ENCODE peak calls at places on chromosomes 12 and 14, in six cellular contexts. H is HL-60, Y is Calu3, V is GM10248, N is foreskin fibroblast, I is kidney. T is an unnamed sample.

GRCh38 chr14:42921876-42922275 is 1315.2 kb downstream of the LRFN5 start:
- DNase-seq in V (no peak), H (no peak), I (no peak), Y (no peak), N (no peak), T (no peak)

GRCh38 chr12:104569348-104570173 is 112.8 kb downstream of the CHST11 start:
- DNase-seq in I (no peak), Y (no peak), V (peak; percentile 58), H (peak; percentile 97), N (no peak), T (no peak)

GRCh38 chr14:102817318-102817717 is 40.1 kb downstream of the TRAF3 start:
- DNase-seq in H (no peak), N (no peak), I (no peak), V (no peak), Y (no peak), T (no peak)

GRCh38 chr12:65740506-65740872 is 83.8 kb upstream of the HMGA2 start:
- DNase-seq in Y (no peak), H (no peak), I (no peak), V (no peak), N (no peak), T (no peak)

GRCh38 chr14:35362911-35363374 is 41.6 kb downstream of the NFKBIA start:
- DNase-seq in H (no peak), I (peak; percentile 39), Y (no peak), V (no peak), N (no peak), T (no peak)

GRCh38 chr12:45909041-45909713 is 81.2 kb downstream of the SCAF11 start:
- DNase-seq in H (no peak), N (no peak), I (no peak), Y (no peak), V (no peak), T (peak; percentile 31)

GRCh38 chr14:95901014-95901413 is 24.4 kb downstream of the TUNAR start:
- DNase-seq in N (no peak), V (no peak), H (no peak), I (no peak), Y (no peak), T (no peak)

GRCh38 chr12:97321640-97322039 is 141.0 kb upstream of the RMST start:
- DNase-seq in H (no peak), N (no peak), V (no peak), I (no peak), Y (no peak), T (no peak)

GRCh38 chr14:69460093-69460701 is 24.3 kb upstream of the PLEKHD1 start:
- DNase-seq in V (peak; percentile 68), H (peak; percentile 40), N (peak; percentile 79), Y (peak; percentile 71), I (no peak), T (peak; percentile 69)

GRCh38 chr14:96088131-96088880 is 49.1 kb downstream of the C14orf132 start:
- DNase-seq in Y (no peak), V (no peak), H (no peak), N (no peak), I (no peak), T (no peak)

GRCh38 chr14:55913324-55914035 is 204.7 kb upstream of the PELI2 start:
- DNase-seq in H (no peak), Y (no peak), N (peak; percentile 28), V (no peak), I (peak; percentile 74), T (no peak)

GRCh38 chr14:41872906-41873305 is 266.2 kb downstream of the LRFN5 start:
- DNase-seq in V (no peak), Y (no peak), H (no peak), N (no peak), I (no peak), T (no peak)

GRCh38 chr12:106345739-106346138 is 11.8 kb upstream of the POLR3B start:
- DNase-seq in H (peak; percentile 33), Y (peak; percentile 65), N (peak; percentile 57), V (no peak), I (no peak), T (no peak)

GRCh38 chr12:52171950-52172512 is 19.8 kb downstream of the KRT80 start:
- DNase-seq in N (no peak), I (no peak), H (peak; percentile 63), Y (peak; percentile 40), V (no peak), T (no peak)
- TF ChIP-seq CTCF in N (peak; percentile 36), I (peak; percentile 27), H (peak; percentile 14), Y (no peak), V (peak; percentile 14), T (peak; percentile 30)

GRCh38 chr12:49557917-49558215 is 10.1 kb downstream of the MCRS1 start:
- DNase-seq in V (no peak), I (peak; percentile 53), N (no peak), H (no peak), Y (peak; percentile 18), T (no peak)
- TF ChIP-seq CTCF in V (peak; percentile 28), I (peak; percentile 14), N (peak; percentile 14), H (no peak), Y (no peak), T (no peak)

GRCh38 chr12:114666746-114667668 is 17.0 kb downstream of the TBX3 start:
- DNase-seq in N (no peak), Y (no peak), V (no peak), I (no peak), H (no peak), T (peak; percentile 84)
- TF ChIP-seq CTCF in N (no peak), Y (no peak), V (no peak), I (no peak), H (no peak), T (no peak)

DNA sequence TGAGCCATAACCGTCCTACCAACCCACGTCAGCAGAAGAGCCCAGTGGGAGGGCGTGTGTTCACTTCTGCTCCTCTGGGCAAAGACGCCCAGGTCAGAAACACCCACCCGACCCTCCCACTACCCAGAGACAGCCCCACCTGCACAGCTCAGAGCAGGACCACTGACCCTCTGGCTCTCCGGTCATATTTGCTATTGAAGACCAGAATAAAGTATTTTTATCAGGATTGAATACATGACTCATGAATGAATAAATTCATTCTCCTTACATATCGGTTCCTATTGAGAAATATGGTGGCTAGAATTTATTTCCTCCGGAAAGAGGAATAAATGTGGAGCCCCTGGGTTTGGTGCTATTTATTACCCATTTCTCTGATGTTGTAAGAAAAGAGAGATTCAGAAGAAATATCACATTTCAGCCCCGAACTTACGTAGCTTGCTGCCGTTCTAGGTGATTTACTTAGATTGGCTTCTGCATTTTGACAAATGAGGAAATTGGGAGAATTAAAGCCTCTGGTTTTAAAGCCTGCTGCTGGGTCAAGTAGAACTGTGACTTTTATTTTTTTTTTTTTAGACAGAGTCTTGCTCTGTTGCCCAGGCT is 36.4 kb upstream of the P2RX7 start:
- DNase-seq in N (no peak), V (no peak), I (no peak), Y (no peak), H (peak; percentile 31), T (no peak)
- TF ChIP-seq CTCF in N (no peak), V (no peak), I (no peak), Y (no peak), H (no peak), T (no peak)

GRCh38 chr12:54824402-54824801 is 29.9 kb upstream of the MUCL1 start:
- DNase-seq in I (no peak), V (no peak), H (no peak), N (no peak), Y (no peak), T (no peak)
- TF ChIP-seq CTCF in I (no peak), V (no peak), H (peak; percentile 36), N (no peak), Y (peak; percentile 36), T (no peak)

GRCh38 chr12:59999291-59999690 is 403.5 kb downstream of the SLC16A7 start:
- DNase-seq in I (no peak), V (no peak), Y (no peak), H (no peak), N (no peak), T (no peak)
- TF ChIP-seq CTCF in I (no peak), V (no peak), Y (no peak), H (no peak), N (no peak), T (no peak)

GRCh38 chr14:22319526-22320352 is 269.3 kb downstream of the DAD1 start:
- DNase-seq in N (peak; percentile 15), H (peak; percentile 55), I (no peak), Y (peak; percentile 71), V (peak; percentile 52), T (no peak)
- TF ChIP-seq CTCF in N (peak; percentile 62), H (peak; percentile 85), I (peak; percentile 57), Y (peak; percentile 35), V (peak; percentile 79), T (peak; percentile 59)

GRCh38 chr12:95349291-95349690 is 124.7 kb upstream of the METAP2 start:
- DNase-seq in Y (no peak), H (no peak), N (no peak), I (no peak), V (no peak), T (no peak)

GRCh38 chr12:95351745-95352144 is 122.2 kb upstream of the METAP2 start:
- DNase-seq in V (no peak), I (no peak), H (no peak), Y (no peak), N (peak; percentile 23), T (no peak)
- TF ChIP-seq CTCF in V (no peak), I (no peak), H (no peak), Y (no peak), N (no peak), T (no peak)

GRCh38 chr14:30849983-30850382 is 24.4 kb upstream of the COCH start:
- DNase-seq in H (no peak), I (no peak), N (no peak), Y (no peak), V (no peak), T (no peak)

GRCh38 chr14:30848449-30849240 is 25.7 kb upstream of the COCH start:
- DNase-seq in Y (no peak), N (no peak), H (peak; percentile 50), I (no peak), V (no peak), T (no peak)

GRCh38 chr14:30854492-30854891 is 19.9 kb upstream of the COCH start:
- DNase-seq in H (no peak), I (no peak), N (no peak), V (peak; percentile 30), Y (no peak), T (no peak)

GRCh38 chr14:30849354-30849753 is 25.0 kb upstream of the COCH start:
- DNase-seq in H (peak; percentile 20), I (no peak), N (no peak), Y (no peak), V (peak; percentile 57), T (no peak)
- TF ChIP-seq CTCF in H (no peak), I (no peak), N (no peak), Y (no peak), V (no peak), T (no peak)

GRCh38 chr12:44295958-44296623 is 460.2 kb downstream of the TMEM117 start:
- DNase-seq in I (no peak), N (no peak), Y (no peak), H (no peak), V (no peak), T (no peak)
- TF ChIP-seq CTCF in I (no peak), N (no peak), Y (no peak), H (no peak), V (no peak), T (no peak)

T was measured in AG09319.